ENCODE peak calls at places on chromosomes 2 and 18, in four cellular contexts. M is mammary epithelial cell, X is osteoblast, L is H9. D is an unnamed sample. For H3K4me1, the result is how much of the 10 kb centered on the place peaks cover.

GRCh38 chr2:79235135-79235534 is 75.6 kb upstream of the REG3A start:
- DNase-seq in M (no peak), X (no peak), L (no peak), D (no peak)

GRCh38 chr2:143702931-143703330 is 573.7 kb downstream of the ARHGAP15 start:
- DNase-seq in M (no peak), X (no peak), L (no peak), D (no peak)

GRCh38 chr2:169619946-169620345 is 35.8 kb downstream of the PPIG start:
- DNase-seq in M (no peak), X (no peak), L (no peak), D (no peak)

GRCh38 chr18:41466436-41467160 is 488.4 kb upstream of the PIK3C3 start:
- DNase-seq in M (no peak), X (peak), L (no peak), D (no peak)

GRCh38 chr2:232142049-232142448 is 180.5 kb downstream of the DIS3L2 start:
- DNase-seq in M (peak), X (no peak), L (peak), D (peak)

GRCh38 chr2:203427061-203427460 is 98.9 kb downstream of the ABI2 start:
- DNase-seq in M (no peak), X (peak), L (no peak), D (no peak)

GRCh38 chr2:99880148-99880983 is 262.0 kb downstream of the AFF3 start:
- DNase-seq in M (peak), X (no peak), L (no peak), D (no peak)

GRCh38 chr2:241358470-241358869 is 2.4 kb downstream of the FARP2 start:
- DNase-seq in M (no peak), X (no peak), L (no peak), D (no peak)

GRCh38 chr2:1366546-1367134 is 46.6 kb upstream of the TPO start:
- DNase-seq in M (no peak), X (no peak), L (no peak), D (peak)

GRCh38 chr2:106638043-106638442 is 150.9 kb downstream of the CD8B2 start:
- DNase-seq in M (no peak), X (peak), L (no peak), D (no peak)

GRCh38 chr2:61185329-61185728 is 23.3 kb downstream of the C2orf74 start:
- DNase-seq in M (no peak), X (no peak), L (no peak), D (no peak)

GRCh38 chr2:185381631-185382030 is 357.0 kb upstream of the FSIP2 start:
- DNase-seq in M (no peak), X (no peak), L (no peak), D (no peak)

GRCh38 chr2:14303366-14304115 is 329.0 kb upstream of the LRATD1 start:
- DNase-seq in M (no peak), X (no peak), L (no peak), D (no peak)

GRCh38 chr2:109501461-109501860 is 112.3 kb downstream of the SEPTIN10 start:
- DNase-seq in M (no peak), X (no peak), L (no peak), D (no peak)

GRCh38 chr2:207516206-207516605 is 13.6 kb upstream of the CREB1 start:
- DNase-seq in M (no peak), X (no peak), L (no peak), D (no peak)

GRCh38 chr2:134140251-134140661 is 113.6 kb upstream of the MGAT5 start:
- DNase-seq in M (peak), X (no peak), L (no peak), D (no peak)

GRCh38 chr2:111226797-111227700 is 106.3 kb downstream of the BCL2L11 start:
- DNase-seq in M (no peak), X (no peak), L (no peak), D (no peak)

GRCh38 chr2:113160962-113161361 is 12.8 kb upstream of the PSD4 start:
- DNase-seq in M (no peak), X (no peak), L (no peak), D (no peak)

GRCh38 chr2:176653856-176654443 is 384.7 kb downstream of the MTX2 start:
- DNase-seq in M (peak), X (peak), L (peak), D (peak)

GRCh38 chr2:240224676-240225075 is 84.2 kb upstream of the OTOS start:
- DNase-seq in M (no peak), X (peak), L (no peak), D (no peak)

GRCh38 chr2:224357098-224357901 is 44.6 kb downstream of the FAM124B start:
- DNase-seq in M (peak), X (no peak), L (peak), D (no peak)

GRCh38 chr2:210584834-210585233 is 28.4 kb downstream of the CPS1 start:
- DNase-seq in M (peak), X (no peak), L (no peak), D (no peak)

GRCh38 chr2:233413046-233413445 is 58.8 kb downstream of the DGKD start:
- DNase-seq in M (peak), X (no peak), L (no peak), D (no peak)

GRCh38 chr2:134146620-134147019 is 107.3 kb upstream of the MGAT5 start:
- DNase-seq in M (peak), X (peak), L (peak), D (no peak)

GRCh38 chr2:44616616-44617266 is 255.0 kb downstream of the CAMKMT start:
- DNase-seq in M (no peak), X (no peak), L (no peak), D (no peak)

GRCh38 chr18:3088444-3088843 is 75.5 kb upstream of the LPIN2 start:
- DNase-seq in M (peak), X (no peak), L (no peak), D (no peak)

GRCh38 chr2:237699870-237700582 is 72.6 kb downstream of the LRRFIP1 start:
- DNase-seq in M (no peak), X (no peak), L (no peak), D (no peak)

GRCh38 chr2:237701859-237702370 is 74.5 kb downstream of the LRRFIP1 start:
- DNase-seq in M (no peak), X (no peak), L (no peak), D (no peak)

GRCh38 chr2:237702439-237703397 is 75.3 kb downstream of the LRRFIP1 start:
- DNase-seq in M (peak), X (peak), L (peak), D (no peak)

GRCh38 chr2:237700583-237701032 is 73.2 kb downstream of the LRRFIP1 start:
- DNase-seq in M (no peak), X (peak), L (no peak), D (no peak)

GRCh38 chr2:237701033-237701858 is 73.9 kb downstream of the LRRFIP1 start:
- DNase-seq in M (no peak), X (no peak), L (no peak), D (no peak)
- H3K4me1 ChIP-seq in M (half or more), X (half or more), L (under half), D (under half)

DNA sequence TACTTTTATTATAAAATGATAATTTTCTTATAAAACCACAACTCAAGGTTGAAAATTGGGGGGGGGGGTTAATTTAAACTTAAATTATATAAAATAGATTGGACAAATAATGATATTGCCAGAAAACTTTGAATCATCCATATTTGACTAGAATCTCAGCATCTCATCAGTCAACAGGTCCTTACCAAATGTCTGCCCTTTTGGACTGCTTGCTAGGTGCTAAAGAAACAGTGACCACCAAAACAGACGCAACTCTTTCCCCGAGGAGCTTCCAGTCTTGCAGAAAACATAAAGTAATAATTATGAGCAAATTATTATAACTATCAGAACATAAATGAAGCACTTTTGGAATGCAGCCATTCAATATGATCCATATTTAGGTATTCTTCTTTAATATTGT is 8.6 kb upstream of the COL3A1 start:
- DNase-seq in M (no peak), X (no peak), L (no peak), D (no peak)
- H3K27ac ChIP-seq in M (no peak), X (no peak), L (no peak), D (no peak)

GRCh38 chr18:23057096-23057495 is 78.2 kb upstream of the CABLES1 start:
- DNase-seq in M (no peak), X (no peak), L (no peak), D (no peak)

GRCh38 chr18:23054553-23054952 is 80.7 kb upstream of the CABLES1 start:
- DNase-seq in M (no peak), X (no peak), L (no peak), D (no peak)

GRCh38 chr18:23056315-23056714 is 79.0 kb upstream of the CABLES1 start:
- DNase-seq in M (no peak), X (no peak), L (no peak), D (no peak)

GRCh38 chr18:23049698-23050373 is 85.4 kb upstream of the CABLES1 start:
- DNase-seq in M (no peak), X (no peak), L (no peak), D (no peak)

DNA sequence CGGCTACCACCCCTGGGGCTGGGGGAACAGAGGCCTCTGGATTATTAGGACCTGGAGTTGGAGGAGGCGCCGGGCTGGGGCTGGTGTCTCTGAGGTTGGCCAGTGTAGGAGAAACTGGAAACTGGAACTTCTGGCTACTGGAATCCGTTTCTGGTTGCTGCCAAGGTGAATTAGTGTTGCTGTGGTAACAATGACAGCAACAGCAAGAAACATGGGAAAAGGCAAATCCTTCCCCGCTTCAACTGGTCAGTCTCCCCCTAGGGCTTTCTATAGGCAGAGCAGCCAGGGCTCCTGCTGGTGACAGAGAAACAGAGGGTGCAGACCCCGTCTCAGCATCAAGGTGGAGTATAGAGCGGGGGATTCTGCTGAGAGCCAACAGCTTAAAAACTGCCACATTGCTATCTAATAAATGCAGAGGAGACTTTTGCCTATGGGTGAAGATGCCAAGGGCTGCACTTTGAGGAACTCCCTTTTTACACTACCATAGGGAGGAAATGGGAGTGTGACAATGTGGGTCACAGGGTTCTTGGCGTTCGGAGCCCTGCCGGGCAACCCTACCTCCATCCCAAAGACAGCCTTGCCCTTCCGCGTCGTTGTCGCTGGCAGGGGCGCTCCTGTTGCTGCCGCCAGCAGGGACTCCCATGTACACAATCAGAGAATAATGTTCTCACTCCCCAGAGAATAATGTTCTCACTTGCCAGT is 81.4 kb upstream of the CABLES1 start:
- DNase-seq in M (peak), X (peak), L (peak), D (peak)
- TF ChIP-seq CTCF in M (peak), X (peak), L (peak), D (no peak)

DNA sequence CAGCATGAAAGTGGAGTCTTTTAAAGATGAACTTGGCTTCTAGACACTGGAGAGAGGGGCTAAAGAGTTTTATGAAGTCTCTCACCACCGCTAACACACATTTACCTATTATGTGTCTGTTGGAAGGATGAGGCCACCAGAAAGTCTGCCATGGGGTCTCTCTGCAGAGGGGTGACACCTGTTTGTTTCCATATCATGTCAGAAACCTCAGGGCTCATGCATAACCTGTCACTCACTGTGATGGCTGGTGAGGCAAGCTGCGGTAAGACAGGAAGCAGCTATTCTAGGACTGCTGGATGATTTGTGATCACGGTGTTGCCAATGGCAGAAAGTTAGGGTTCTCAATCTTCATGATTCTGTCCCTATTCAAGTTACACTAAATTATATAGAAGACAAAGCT is 60.8 kb upstream of the DNMT3A start:
- DNase-seq in M (no peak), X (no peak), L (no peak), D (no peak)
- H3K4me1 ChIP-seq in M (under half), X (under half), L (under half), D (under half)

DNA sequence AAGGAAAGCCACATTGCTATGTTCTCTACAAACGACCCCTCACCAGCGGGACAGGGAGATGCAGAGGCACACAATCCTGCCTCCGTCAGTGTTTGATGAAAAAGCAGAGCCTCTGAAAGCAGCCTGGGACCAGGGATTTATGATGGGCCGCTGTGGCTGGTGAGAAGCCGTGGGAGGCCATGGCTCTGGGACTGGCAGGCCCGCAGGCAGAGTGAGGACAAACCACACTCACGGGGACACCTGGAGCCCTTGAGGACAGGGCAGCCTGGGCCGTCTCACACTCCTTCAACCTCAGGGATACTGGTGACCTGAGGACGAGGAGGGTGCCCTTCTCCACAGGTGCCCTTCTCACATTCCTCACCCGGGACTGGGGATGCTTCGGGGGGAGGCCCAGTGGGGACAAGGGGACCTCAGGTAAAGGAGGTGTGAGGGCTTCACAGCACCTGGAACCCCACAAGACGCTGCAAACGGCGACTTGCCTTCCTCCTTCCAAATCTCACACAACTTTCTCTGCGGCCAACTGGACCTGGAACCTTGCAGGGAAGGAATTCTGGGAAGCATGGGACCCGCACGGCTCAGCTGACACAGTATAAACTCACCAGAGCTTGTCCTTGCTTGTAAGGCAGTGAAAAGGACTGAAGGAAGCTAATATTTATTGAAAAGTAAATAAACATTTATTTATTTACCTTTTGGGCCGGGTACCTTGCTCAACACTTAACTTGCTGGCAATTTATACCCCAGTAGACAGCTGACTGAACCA is 5.3 kb upstream of the LDLRAD4 start:
- DNase-seq in M (no peak), X (no peak), L (no peak), D (no peak)
- H3K27ac ChIP-seq in M (no peak), X (no peak), L (no peak), D (no peak)

DNA sequence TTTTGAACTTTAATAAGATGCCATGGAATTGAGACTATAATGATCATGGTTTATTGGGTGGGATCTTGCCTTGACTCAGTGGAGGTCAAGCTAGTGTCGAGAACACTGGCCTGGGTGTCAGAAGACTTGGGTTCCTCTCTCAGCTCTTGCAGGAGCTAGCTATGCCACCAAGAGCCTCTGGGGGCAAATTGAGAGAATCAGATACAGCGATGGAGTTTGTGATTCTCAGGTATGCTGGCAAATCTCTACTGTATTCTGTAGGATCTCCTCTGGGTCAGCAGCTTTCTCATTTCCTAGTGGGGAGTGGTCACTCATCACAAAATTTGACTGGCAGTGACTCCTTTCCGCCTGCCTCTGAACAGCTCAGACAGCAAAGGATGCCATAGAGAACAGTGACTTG is 477.0 kb downstream of the RNF144A start:
- DNase-seq in M (no peak), X (no peak), L (no peak), D (no peak)
- TF ChIP-seq CTCF in M (peak), X (no peak), L (peak), D (no peak)

D was measured in pancreas.